ENCODE peak calls at places on chromosomes 1 and 21, in four cellular contexts. F, P, D and L are unnamed samples.

GRCh38 chr1:172549621-172550280 is 16.8 kb downstream of the SUCO start:
- DNase-seq in P (no peak), F (no peak), D (no peak), L (no peak)

GRCh38 chr1:169860187-169860586 is 33.5 kb downstream of the SCYL3 start:
- DNase-seq in P (no peak), F (no peak), D (no peak), L (no peak)

GRCh38 chr1:31855038-31855845 is 39.4 kb upstream of the SPOCD1 start:
- DNase-seq in P (no peak), F (peak), D (no peak), L (no peak)

GRCh38 chr21:38766987-38767722 is 38.6 kb upstream of the ETS2 start:
- DNase-seq in F (peak), D (no peak), P (peak), L (peak)

GRCh38 chr1:228809621-228810313 is 74.5 kb downstream of the RHOU start:
- DNase-seq in P (no peak), D (no peak), F (no peak), L (no peak)

GRCh38 chr1:235511470-235512240 is 7.4 kb upstream of the B3GALNT2 start:
- DNase-seq in P (no peak), F (no peak), D (no peak), L (no peak)

GRCh38 chr21:34630536-34631143 is 15.7 kb upstream of the RCAN1 start:
- DNase-seq in P (peak), F (peak), D (no peak), L (no peak)

GRCh38 chr1:210246447-210246846 is 13.9 kb downstream of the SERTAD4 start:
- DNase-seq in D (no peak), F (no peak), P (no peak), L (no peak)

GRCh38 chr1:199815947-199816346 is 211.6 kb upstream of the NR5A2 start:
- DNase-seq in D (no peak), F (no peak), P (no peak), L (no peak)

GRCh38 chr1:29542476-29543015 is 306.2 kb downstream of the PTPRU start:
- DNase-seq in F (no peak), P (no peak), D (no peak), L (no peak)

GRCh38 chr1:23224721-23225648 is 7.7 kb upstream of the HTR1D start:
- DNase-seq in F (no peak), D (no peak), P (no peak), L (no peak)

GRCh38 chr1:26771643-26772321 is 16.0 kb upstream of the PIGV start:
- DNase-seq in P (no peak), D (no peak), F (peak), L (no peak)

GRCh38 chr1:93750946-93751345 is 69.3 kb upstream of the BCAR3 start:
- DNase-seq in P (peak), D (no peak), F (no peak), L (peak)

GRCh38 chr1:7421471-7422075 is 349.5 kb upstream of the VAMP3 start:
- DNase-seq in D (no peak), P (no peak), F (no peak), L (no peak)

GRCh38 chr21:26445440-26445839 is 127.6 kb downstream of the CYYR1 start:
- DNase-seq in P (no peak), D (no peak), F (no peak), L (no peak)

GRCh38 chr1:69567847-69568434 is at the start of gene LRRC7:
- DNase-seq in F (no peak), D (no peak), P (peak), L (peak)

GRCh38 chr1:240151126-240151735 is 59.5 kb downstream of the FMN2 start:
- DNase-seq in F (no peak), D (no peak), P (no peak), L (no peak)

GRCh38 chr1:173475564-173476196 is 1.5 kb upstream of the PRDX6 start:
- DNase-seq in D (no peak), P (no peak), F (peak), L (no peak)

GRCh38 chr1:216045400-216045799 is 377.8 kb downstream of the USH2A start:
- DNase-seq in D (no peak), F (no peak), P (no peak), L (no peak)

GRCh38 chr1:167634435-167634834 is 4.4 kb downstream of the RCSD1 start:
- DNase-seq in F (no peak), P (no peak), D (no peak), L (no peak)

GRCh38 chr1:72115290-72115689 is 167.0 kb downstream of the NEGR1 start:
- DNase-seq in P (no peak), F (no peak), D (no peak), L (no peak)

GRCh38 chr1:18599096-18599495 is 31.6 kb upstream of the PAX7 start:
- DNase-seq in P (no peak), D (no peak), F (no peak), L (no peak)

GRCh38 chr21:26842976-26843911 is 2.0 kb downstream of the ADAMTS1 start:
- DNase-seq in D (no peak), F (no peak), P (no peak), L (no peak)

GRCh38 chr1:168321945-168322344 is 41.3 kb downstream of the TBX19 start:
- DNase-seq in F (peak), D (no peak), P (no peak), L (no peak)

GRCh38 chr1:160129558-160129957 is 14.0 kb downstream of the ATP1A2 start:
- DNase-seq in D (no peak), P (no peak), F (no peak), L (no peak)

GRCh38 chr1:107139833-107140702 is 771 bp upstream of the NTNG1 start:
- DNase-seq in P (no peak), D (peak), F (no peak), L (peak)

GRCh38 chr1:6447818-6448748 is 17.9 kb downstream of the TNFRSF25 start:
- DNase-seq in P (no peak), D (peak), F (peak), L (no peak)

GRCh38 chr1:47415728-47416318 is at the start of gene FOXE3:
- DNase-seq in D (no peak), P (no peak), F (no peak), L (no peak)

GRCh38 chr1:108880850-108881249 is 4.1 kb downstream of the GPSM2 start:
- DNase-seq in P (no peak), D (no peak), F (no peak), L (no peak)

GRCh38 chr1:244801246-244801645 is 34.2 kb upstream of the COX20 start:
- DNase-seq in F (peak), P (peak), D (no peak), L (peak)

GRCh38 chr1:230836347-230836746 is 32.0 kb downstream of the C1orf198 start:
- DNase-seq in D (no peak), P (no peak), F (no peak), L (no peak)

GRCh38 chr1:165877940-165878556 is 50.6 kb downstream of the UCK2 start:
- DNase-seq in F (no peak), P (no peak), D (no peak), L (no peak)

GRCh38 chr1:198018529-198018928 is 101.4 kb downstream of the LHX9 start:
- DNase-seq in P (no peak), F (no peak), D (no peak), L (no peak)

GRCh38 chr1:3312894-3313578 is 141.4 kb upstream of the ARHGEF16 start:
- DNase-seq in D (peak), P (no peak), F (peak), L (no peak)

DNA sequence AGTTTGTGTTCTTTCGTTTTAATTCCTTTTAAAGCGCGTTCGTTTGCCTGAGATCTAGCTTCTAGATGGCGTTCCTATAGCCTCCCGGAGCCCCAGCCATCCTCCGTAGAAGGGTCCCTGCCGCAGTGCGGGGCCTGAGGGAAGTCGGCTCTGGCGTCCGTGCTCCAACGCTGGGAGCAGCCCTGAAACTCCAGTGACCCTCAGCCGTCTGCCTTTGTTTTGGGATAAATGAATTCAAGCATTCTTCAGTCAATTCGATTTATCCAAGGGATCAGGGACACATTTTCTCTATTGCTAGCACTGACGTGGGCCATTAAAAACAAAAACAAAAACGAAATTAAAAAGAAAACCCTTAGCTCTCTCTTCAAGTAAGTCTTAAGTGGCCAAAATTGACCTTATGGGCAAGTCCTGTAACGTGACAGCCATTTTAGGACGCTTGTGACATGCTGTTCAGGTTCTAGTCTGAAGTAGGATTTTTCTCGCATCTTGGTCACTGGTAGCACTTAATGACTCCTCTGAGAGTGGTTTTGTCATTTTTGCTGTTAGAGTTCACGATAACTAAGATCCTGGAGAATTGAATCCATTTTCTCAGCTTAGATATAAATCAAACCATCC is 757 bp upstream of the HSPA13 start:
- DNase-seq in D (peak), P (no peak), F (no peak), L (no peak)
- TF ChIP-seq TAF1 in D (no peak), P (no peak), F (no peak), L (no peak)

DNA sequence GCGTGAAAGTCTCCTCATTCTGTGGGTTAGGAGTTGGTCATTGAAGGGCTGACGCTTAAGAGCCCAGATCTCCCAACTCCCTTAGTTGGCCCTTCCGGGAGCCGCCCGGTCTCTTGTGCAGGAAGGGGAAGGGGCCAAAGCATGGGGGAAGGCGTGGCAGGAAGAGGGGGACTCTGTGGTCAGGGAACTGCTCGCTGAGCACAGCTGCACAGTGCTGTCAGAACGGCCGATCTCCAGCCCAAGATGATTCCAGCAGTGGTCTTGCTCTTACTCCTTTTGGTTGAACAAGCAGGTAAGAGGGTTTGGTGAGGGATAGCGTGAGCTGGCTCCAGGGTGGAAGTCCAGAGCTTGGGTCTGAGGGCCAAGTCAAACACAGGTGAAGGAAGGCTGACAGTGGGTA is at the start of gene FCER1G:
- DNase-seq in P (no peak), F (no peak), D (no peak), L (no peak)
- TF ChIP-seq POLR2AphosphoS5 in P (no peak), F (no peak), D (no peak), L (no peak)

GRCh38 chr1:16236091-16236494 is 890 bp downstream of the CPLANE2 start:
- DNase-seq in P (no peak), F (peak), D (no peak), L (peak)

GRCh38 chr1:16235347-16235746 is 1.6 kb downstream of the CPLANE2 start:
- DNase-seq in D (no peak), P (no peak), F (no peak), L (no peak)

GRCh38 chr1:16237343-16237830 is 404 bp upstream of the CPLANE2 start:
- DNase-seq in D (no peak), F (no peak), P (no peak), L (no peak)

GRCh38 chr1:16233431-16233830 is 3.6 kb downstream of the CPLANE2 start:
- DNase-seq in D (no peak), F (no peak), P (no peak), L (no peak)

DNA sequence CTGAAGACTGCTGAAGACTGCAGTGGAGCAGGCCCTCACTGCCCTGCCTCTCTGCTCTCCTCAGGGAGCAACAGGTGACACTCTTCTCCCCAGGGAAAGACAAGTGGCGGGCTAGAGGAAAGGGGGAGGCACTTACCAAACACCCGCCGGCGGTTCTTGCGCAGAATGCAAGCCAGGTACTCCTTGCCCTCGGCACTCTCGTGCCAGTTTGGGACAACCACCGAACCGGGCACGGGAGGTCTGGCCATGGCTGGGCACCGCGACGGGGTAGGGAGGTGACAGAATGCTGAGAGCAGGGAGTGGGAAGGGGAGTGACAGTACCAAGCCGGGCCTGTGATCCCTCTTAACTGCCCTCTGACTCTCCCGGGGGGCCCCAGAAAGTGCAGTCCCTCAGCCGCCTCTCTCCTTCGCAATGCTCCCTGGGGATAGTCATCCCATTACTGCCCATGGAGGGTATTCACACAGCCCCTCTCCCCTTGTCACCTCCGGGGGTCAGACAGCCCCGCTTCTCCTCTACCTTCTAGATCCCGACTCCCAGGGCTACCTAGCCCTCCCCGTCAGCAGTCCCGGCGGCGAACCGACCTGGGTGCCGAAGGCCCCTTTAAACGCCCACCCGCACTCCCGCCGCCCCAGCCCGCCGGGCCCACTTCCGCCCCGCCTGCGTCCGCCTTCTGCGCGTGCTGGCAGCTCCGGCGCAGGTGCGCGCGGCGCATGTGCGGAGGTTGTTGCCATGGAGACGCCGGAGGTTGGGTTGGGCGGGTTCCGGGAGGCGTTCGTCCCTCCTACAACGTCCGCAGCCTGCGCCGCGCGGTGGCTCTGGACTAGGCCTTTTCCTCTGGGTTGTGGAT is at the start of gene CPLANE2:
- DNase-seq in F (peak), P (peak), D (peak), L (peak)
- TF ChIP-seq POLR2A in F (peak), P (no peak), D (peak), L (peak)

GRCh38 chr1:110067957-110068645 is 2.4 kb downstream of the ALX3 start:
- DNase-seq in P (no peak), F (no peak), D (no peak), L (no peak)

GRCh38 chr1:110067429-110067956 is 3.0 kb downstream of the ALX3 start:
- DNase-seq in F (no peak), P (no peak), D (no peak), L (no peak)

GRCh38 chr1:110064576-110065337 is 5.7 kb downstream of the ALX3 start:
- DNase-seq in P (no peak), D (no peak), F (no peak), L (no peak)

GRCh38 chr1:110063781-110064180 is 6.7 kb downstream of the ALX3 start:
- DNase-seq in P (no peak), F (no peak), D (no peak), L (no peak)

DNA sequence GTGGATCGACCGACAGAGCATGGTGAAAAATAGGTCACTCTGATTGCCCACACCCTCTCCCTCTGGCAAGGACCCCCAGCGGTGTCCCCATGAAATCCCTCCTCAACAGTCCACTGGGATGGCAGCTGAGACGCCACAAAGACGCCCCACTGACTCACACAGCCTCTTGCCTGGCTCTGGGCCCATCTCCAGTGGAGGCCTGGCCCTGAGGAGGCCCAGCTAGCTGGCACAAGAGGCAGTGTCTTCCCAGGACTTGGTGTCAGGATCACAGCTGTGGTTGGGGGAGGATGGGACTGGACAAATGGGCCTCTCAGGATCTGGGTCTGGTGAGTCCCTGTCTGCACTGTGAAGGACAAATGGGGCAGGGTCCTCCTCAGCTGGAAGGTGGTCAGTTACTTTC is 4.6 kb downstream of the ALX3 start:
- DNase-seq in D (no peak), P (no peak), F (no peak), L (no peak)
- TF ChIP-seq TAF1 in D (no peak), P (no peak), F (no peak), L (no peak)

DNA sequence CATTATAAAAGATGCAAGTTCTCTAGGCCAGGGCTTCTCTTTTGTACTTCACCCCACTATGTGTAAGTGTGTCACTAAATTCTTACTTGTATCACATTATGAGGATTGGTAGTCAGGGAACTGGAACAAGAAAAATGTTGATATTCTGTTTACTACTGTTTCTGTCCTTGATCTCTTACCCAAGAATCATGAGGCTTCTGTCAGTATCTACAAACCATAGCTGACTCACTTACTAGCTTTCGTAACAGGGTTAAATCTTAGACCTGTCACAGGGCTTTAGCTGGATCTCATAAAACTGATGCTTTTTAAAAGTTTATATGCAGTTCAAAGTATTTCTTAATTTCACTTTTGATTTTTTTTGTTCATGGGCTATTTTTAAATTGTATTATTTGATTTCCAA is 681.2 kb downstream of the PLPP3 start:
- DNase-seq in D (no peak), P (no peak), F (peak), L (no peak)
- TF ChIP-seq POLR2AphosphoS5 in D (no peak), P (no peak), F (no peak), L (no peak)

GRCh38 chr21:44940116-44940631 is 345 bp downstream of the SLX9 start:
- DNase-seq in F (no peak), P (no peak), D (no peak), L (no peak)

GRCh38 chr21:44941567-44941966 is 1.7 kb downstream of the SLX9 start:
- DNase-seq in F (no peak), P (no peak), D (no peak), L (no peak)

GRCh38 chr21:44942566-44942965 is 2.7 kb downstream of the SLX9 start:
- DNase-seq in D (no peak), P (no peak), F (no peak), L (no peak)

GRCh38 chr21:44938976-44939531 is 775 bp upstream of the SLX9 start:
- DNase-seq in D (no peak), P (no peak), F (peak), L (no peak)

DNA sequence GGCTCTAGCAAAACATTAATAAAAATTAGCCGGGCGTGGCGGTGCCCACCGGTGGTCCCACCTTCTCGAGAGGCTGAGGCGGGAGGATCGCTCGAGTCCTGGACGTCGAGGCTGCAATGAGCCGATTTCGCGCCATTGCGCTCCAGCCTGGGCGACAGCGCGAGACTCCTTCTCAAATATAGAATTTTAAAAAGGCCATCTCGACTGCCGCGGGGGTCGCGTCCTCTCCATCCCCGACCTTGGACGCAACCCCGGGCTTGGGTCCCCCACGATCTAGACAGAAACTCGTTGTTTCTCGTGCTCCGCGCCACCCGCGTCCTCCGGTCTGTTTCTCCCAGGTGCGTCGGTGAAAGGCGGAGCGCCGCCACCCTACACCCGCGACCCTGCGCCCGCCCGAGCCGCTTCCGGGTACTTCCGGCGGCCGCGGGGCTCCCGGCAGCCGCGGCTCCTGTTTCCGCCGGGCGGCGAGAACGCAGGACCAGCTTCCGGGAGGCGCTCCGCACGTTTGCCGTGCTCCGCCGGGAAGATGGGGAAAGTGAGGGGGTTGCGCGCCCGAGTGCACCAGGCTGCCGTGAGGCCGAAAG is at the start of gene SLX9:
- DNase-seq in F (peak), D (no peak), P (peak), L (peak)
- TF ChIP-seq POLR2A in F (peak), D (peak), P (peak), L (peak)

GRCh38 chr1:10626781-10627410 is 152.1 kb downstream of the PEX14 start:
- DNase-seq in P (no peak), F (no peak), D (no peak), L (no peak)
- TF ChIP-seq TAF1 in P (no peak), F (no peak), D (no peak), L (no peak)